ENCODE peak calls at places on chromosomes 13 and 19, in six cellular contexts. D is neuronal stem cell, F is IMR-90, H is mesenchymal stem cell, R is H1, W is trophoblast cell. J is an unnamed sample.

GRCh38 chr19:10644351-10645007 is 9.7 kb upstream of the ILF3 start:
- DNase-seq in D (peak), F (peak), H (peak), R (peak), W (peak), J (peak)

GRCh38 chr13:113660066-113660465 is 2.1 kb upstream of the ATP4B start:
- DNase-seq in D (no peak), F (no peak), H (no peak), R (no peak), W (no peak), J (no peak)

GRCh38 chr13:106117640-106118039 is 417.8 kb downstream of the EFNB2 start:
- DNase-seq in D (no peak), F (no peak), H (no peak), R (no peak), W (no peak), J (no peak)

GRCh38 chr13:114001331-114002008 is 27.6 kb upstream of the C13orf46 start:
- DNase-seq in D (no peak), F (no peak), H (no peak), R (no peak), W (no peak), J (no peak)

GRCh38 chr19:12478234-12478941 is 6.2 kb downstream of the ZNF709 start:
- DNase-seq in D (no peak), F (no peak), H (no peak), R (no peak), W (no peak), J (no peak)

GRCh38 chr13:49220035-49220855 is at the start of gene MLNR:
- DNase-seq in D (peak), F (no peak), H (peak), R (peak), W (peak), J (peak)

GRCh38 chr13:75931116-75931515 is 295.0 kb downstream of the LMO7 start:
- DNase-seq in D (no peak), F (peak), H (peak), R (no peak), W (no peak), J (no peak)

GRCh38 chr19:16125738-16126495 is 14.2 kb downstream of the RAB8A start:
- DNase-seq in D (no peak), F (no peak), H (no peak), R (no peak), W (no peak), J (no peak)

GRCh38 chr19:17794731-17795494 is at the start of gene B3GNT3:
- DNase-seq in D (no peak), F (no peak), H (no peak), R (peak), W (peak), J (peak)

GRCh38 chr13:31204592-31204991 is 4.8 kb downstream of the B3GLCT start:
- DNase-seq in D (no peak), F (peak), H (peak), R (peak), W (no peak), J (no peak)

GRCh38 chr13:45242070-45242469 is 41.2 kb upstream of the KCTD4 start:
- DNase-seq in D (no peak), F (peak), H (peak), R (no peak), W (no peak), J (no peak)

GRCh38 chr19:3194063-3194702 is 8.5 kb downstream of the NCLN start:
- DNase-seq in D (no peak), F (no peak), H (no peak), R (no peak), W (no peak), J (no peak)

GRCh38 chr13:59691501-59692066 is 472.1 kb downstream of the DIAPH3 start:
- DNase-seq in D (no peak), F (peak), H (peak), R (no peak), W (no peak), J (no peak)

GRCh38 chr13:40640845-40641458 is 25.5 kb downstream of the FOXO1 start:
- DNase-seq in D (no peak), F (no peak), H (no peak), R (no peak), W (no peak), J (no peak)

GRCh38 chr13:91154553-91154952 is 192.9 kb upstream of the MIR17HG start:
- DNase-seq in D (no peak), F (no peak), H (peak), R (no peak), W (peak), J (no peak)

GRCh38 chr19:38682195-38682867 is 34.9 kb downstream of the ACTN4 start:
- DNase-seq in D (no peak), F (no peak), H (no peak), R (no peak), W (no peak), J (no peak)

GRCh38 chr19:38684078-38684861 is 36.8 kb downstream of the ACTN4 start:
- DNase-seq in D (no peak), F (peak), H (peak), R (no peak), W (peak), J (peak)

GRCh38 chr19:38684862-38685665 is 37.6 kb downstream of the ACTN4 start:
- DNase-seq in D (no peak), F (no peak), H (no peak), R (no peak), W (no peak), J (no peak)

GRCh38 chr19:38683393-38684077 is 36.1 kb downstream of the ACTN4 start:
- DNase-seq in D (no peak), F (peak), H (peak), R (peak), W (peak), J (peak)

DNA sequence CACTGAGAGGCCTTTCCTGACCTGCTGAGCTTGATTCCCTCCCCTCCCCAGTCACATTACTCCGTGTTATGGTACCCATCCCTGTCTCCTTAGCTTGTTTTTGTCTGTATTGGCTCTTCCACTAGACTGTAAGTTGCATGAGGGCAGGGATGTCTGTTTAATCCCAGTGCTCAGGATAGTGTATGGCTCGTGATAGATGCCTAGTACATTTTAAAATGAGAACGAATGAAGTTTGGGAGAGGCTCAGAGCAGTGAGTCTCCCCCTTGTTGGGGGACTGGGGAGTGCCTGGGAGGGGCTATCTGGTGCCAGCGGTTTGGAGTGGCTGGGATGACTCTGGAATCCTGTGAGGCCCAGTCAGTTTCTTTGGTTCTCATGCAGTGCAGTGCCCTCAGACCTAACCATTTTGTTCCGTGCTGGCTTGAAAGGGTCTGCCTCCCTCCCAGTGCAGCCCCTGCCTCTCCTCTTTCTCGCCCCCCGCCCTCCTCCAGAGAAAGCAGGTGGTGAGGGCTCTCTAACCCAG is 35.5 kb downstream of the ACTN4 start:
- DNase-seq in D (no peak), F (no peak), H (peak), R (no peak), W (no peak), J (no peak)
- H2AK5ac ChIP-seq in D (no peak), F (peak), H (peak), R (peak), W (peak), J (peak)

GRCh38 chr13:51148952-51149573 is 38.0 kb upstream of the C13orf42 start:
- DNase-seq in D (peak), F (peak), H (peak), R (no peak), W (peak), J (peak)
- H3K14ac ChIP-seq in D (no peak), F (no peak), H (no peak), R (no peak), W (no peak), J (peak)

GRCh38 chr19:47230122-47230920 is 678 bp downstream of the BBC3 start:
- DNase-seq in D (no peak), F (peak), H (peak), R (peak), W (no peak), J (peak)

GRCh38 chr19:47230921-47231214 is at the start of gene BBC3:
- DNase-seq in D (no peak), F (no peak), H (no peak), R (no peak), W (peak), J (no peak)

GRCh38 chr19:47229674-47230121 is 1.3 kb downstream of the BBC3 start:
- DNase-seq in D (no peak), F (peak), H (peak), R (no peak), W (peak), J (no peak)

GRCh38 chr19:47232422-47233211 is 1.6 kb upstream of the BBC3 start:
- DNase-seq in D (no peak), F (peak), H (peak), R (no peak), W (peak), J (no peak)

DNA sequence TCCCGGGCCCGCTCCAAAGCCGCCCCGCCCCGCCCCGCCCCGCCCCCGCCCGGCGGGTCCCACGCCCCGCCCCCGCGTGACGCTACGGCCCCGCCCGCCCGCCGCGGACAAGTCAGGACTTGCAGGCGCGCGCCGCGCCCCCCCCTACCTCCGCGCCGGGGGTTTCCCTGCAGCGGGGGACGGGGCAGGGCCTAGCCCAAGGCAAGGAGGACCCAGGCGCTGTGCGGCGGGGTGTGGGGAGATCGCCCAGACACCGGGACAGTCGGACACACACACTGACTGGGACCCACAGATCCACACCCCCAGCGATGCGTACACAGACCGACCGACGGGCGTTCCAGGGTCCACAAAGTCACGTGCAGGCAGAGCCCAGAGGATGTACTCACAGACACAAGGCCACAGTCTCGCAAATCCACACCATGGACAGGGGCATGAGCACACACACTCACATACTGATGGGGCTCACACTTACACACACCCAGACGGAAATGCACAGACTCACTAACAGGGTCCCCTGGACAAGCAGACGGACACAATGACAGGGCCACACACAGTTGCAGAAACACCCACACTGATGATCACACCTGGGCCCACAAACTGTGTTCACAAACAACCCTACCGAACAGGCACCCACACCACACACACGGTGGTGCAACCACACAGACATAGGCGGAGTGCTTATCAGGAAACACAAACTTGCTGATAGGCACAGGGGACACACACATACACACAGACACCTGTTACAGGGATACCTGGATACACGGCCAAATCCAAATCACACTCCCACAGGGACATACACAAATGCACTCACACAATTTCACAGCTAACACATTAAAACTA is 436 bp upstream of the BBC3 start:
- DNase-seq in D (peak), F (peak), H (peak), R (peak), W (peak), J (peak)
- H2AK5ac ChIP-seq in D (peak), F (peak), H (peak), R (peak), W (peak), J (no peak)

GRCh38 chr19:30558793-30559192 is 186.6 kb downstream of the ZNF536 start:
- DNase-seq in D (no peak), F (no peak), H (no peak), R (no peak), W (no peak), J (no peak)
- H3K14ac ChIP-seq in D (no peak), F (no peak), H (no peak), R (no peak), W (no peak), J (no peak)

J was measured in H9.